ENCODE peak calls at places on chromosome 3, in six cellular contexts. M is IMR-90, S is mesenchymal stem cell, B is H9, A is neuronal stem cell, X is mesendoderm. H is an unnamed sample.

GRCh38 chr3:143896486-143896885 is 48.2 kb upstream of the SLC9A9 start:
- DNase-seq in A (no peak), S (no peak), X (no peak), M (no peak), B (no peak), H (no peak)

GRCh38 chr3:192422998-192423349 is 304.4 kb downstream of the FGF12 start:
- DNase-seq in S (no peak), B (no peak), M (no peak), X (peak; percentile 32), A (no peak), H (no peak)

GRCh38 chr3:26353052-26353451 is 269.5 kb upstream of the LRRC3B start:
- DNase-seq in A (no peak), M (no peak), X (no peak), B (no peak), S (no peak), H (no peak)

GRCh38 chr3:130963878-130964277 is 62.7 kb downstream of the ASTE1 start:
- DNase-seq in M (peak; percentile 98), A (peak; percentile 53), S (peak; percentile 90), X (peak; percentile 80), B (no peak), H (peak; percentile 3)

GRCh38 chr3:171388537-171388936 is 71.7 kb downstream of the TNIK start:
- DNase-seq in X (no peak), A (no peak), B (no peak), M (no peak), S (no peak), H (no peak)

GRCh38 chr3:181756645-181757044 is 44.9 kb downstream of the SOX2 start:
- DNase-seq in A (peak; percentile 64), S (no peak), M (no peak), B (peak; percentile 74), X (peak; percentile 28), H (peak; percentile 79)

GRCh38 chr3:149367021-149367840 is 10.2 kb downstream of the TM4SF1 start:
- DNase-seq in B (no peak), S (peak; percentile 77), A (no peak), X (peak; percentile 78), M (peak; percentile 76), H (no peak)

GRCh38 chr3:27200721-27201434 is 168.3 kb downstream of the NEK10 start:
- DNase-seq in B (no peak), S (no peak), A (no peak), X (no peak), M (no peak), H (no peak)

GRCh38 chr3:43389388-43390254 is 103.3 kb downstream of the SNRK start:
- DNase-seq in M (peak; percentile 88), A (no peak), X (no peak), S (peak; percentile 93), B (no peak), H (no peak)

GRCh38 chr3:14472471-14473351 is 67.4 kb downstream of the GRIP2 start:
- DNase-seq in M (peak; percentile 92), A (no peak), X (peak; percentile 88), B (peak; percentile 55), S (peak; percentile 95), H (no peak)

GRCh38 chr3:46943237-46944187 is 33.0 kb downstream of the CCDC12 start:
- DNase-seq in X (no peak), S (no peak), B (no peak), M (no peak), A (no peak), H (no peak)

GRCh38 chr3:170741756-170742530 is 128.1 kb downstream of the RPL22L1 start:
- DNase-seq in B (no peak), X (peak; percentile 41), A (no peak), S (peak; percentile 18), M (no peak), H (no peak)

GRCh38 chr3:99023590-99024192 is 122.2 kb upstream of the DCBLD2 start:
- DNase-seq in S (peak; percentile 47), M (peak; percentile 56), A (peak; percentile 4), B (no peak), X (peak; percentile 28), H (no peak)

GRCh38 chr3:76436895-76437294 is 603.0 kb upstream of the ROBO2 start:
- DNase-seq in A (no peak), B (no peak), M (peak; percentile 79), S (peak; percentile 31), X (no peak), H (no peak)

GRCh38 chr3:194141415-194142155 is 5.6 kb downstream of the HES1 start:
- DNase-seq in B (peak; percentile 90), S (peak; percentile 96), X (peak; percentile 98), A (peak; percentile 80), M (peak; percentile 90), H (peak; percentile 82)

GRCh38 chr3:113264249-113264648 is 52.9 kb downstream of the BOC start:
- DNase-seq in A (peak; percentile 76), M (no peak), S (no peak), B (peak; percentile 85), X (no peak), H (peak; percentile 59)

GRCh38 chr3:30607032-30607833 is 832 bp downstream of the TGFBR2 start:
- DNase-seq in S (peak; percentile 50), X (peak; percentile 80), M (no peak), A (peak; percentile 11), B (peak; percentile 55), H (no peak)

GRCh38 chr3:99108508-99108907 is 207.0 kb upstream of the DCBLD2 start:
- DNase-seq in X (no peak), B (no peak), A (no peak), S (peak; percentile 94), M (peak; percentile 99), H (no peak)

GRCh38 chr3:38627956-38628355 is 21.5 kb downstream of the SCN5A start:
- DNase-seq in B (peak; percentile 85), M (no peak), X (peak; percentile 76), S (no peak), A (peak; percentile 41), H (no peak)

GRCh38 chr3:73586190-73586589 is 38.6 kb downstream of the PDZRN3 start:
- DNase-seq in A (no peak), B (no peak), S (no peak), M (no peak), X (no peak), H (no peak)

GRCh38 chr3:192899540-192899982 is 18.1 kb downstream of the MB21D2 start:
- DNase-seq in S (peak; percentile 93), A (no peak), B (no peak), M (peak; percentile 91), X (no peak), H (no peak)

GRCh38 chr3:66544619-66545429 is 44.0 kb upstream of the LRIG1 start:
- DNase-seq in M (no peak), A (no peak), S (no peak), B (no peak), X (no peak), H (no peak)

GRCh38 chr3:93861021-93861420 is 112.7 kb downstream of the PROS1 start:
- DNase-seq in M (no peak), B (no peak), X (no peak), S (no peak), A (no peak), H (no peak)

GRCh38 chr3:150848864-150849263 is 56.4 kb downstream of the MINDY4B start:
- DNase-seq in X (no peak), S (no peak), B (no peak), M (no peak), A (no peak), H (no peak)
- H2BK15ac ChIP-seq in X (no peak overlapping the region), S (no peak overlapping the region), B (no peak overlapping the region), M (no peak overlapping the region), A (no peak overlapping the region), H (no peak overlapping the region)

DNA sequence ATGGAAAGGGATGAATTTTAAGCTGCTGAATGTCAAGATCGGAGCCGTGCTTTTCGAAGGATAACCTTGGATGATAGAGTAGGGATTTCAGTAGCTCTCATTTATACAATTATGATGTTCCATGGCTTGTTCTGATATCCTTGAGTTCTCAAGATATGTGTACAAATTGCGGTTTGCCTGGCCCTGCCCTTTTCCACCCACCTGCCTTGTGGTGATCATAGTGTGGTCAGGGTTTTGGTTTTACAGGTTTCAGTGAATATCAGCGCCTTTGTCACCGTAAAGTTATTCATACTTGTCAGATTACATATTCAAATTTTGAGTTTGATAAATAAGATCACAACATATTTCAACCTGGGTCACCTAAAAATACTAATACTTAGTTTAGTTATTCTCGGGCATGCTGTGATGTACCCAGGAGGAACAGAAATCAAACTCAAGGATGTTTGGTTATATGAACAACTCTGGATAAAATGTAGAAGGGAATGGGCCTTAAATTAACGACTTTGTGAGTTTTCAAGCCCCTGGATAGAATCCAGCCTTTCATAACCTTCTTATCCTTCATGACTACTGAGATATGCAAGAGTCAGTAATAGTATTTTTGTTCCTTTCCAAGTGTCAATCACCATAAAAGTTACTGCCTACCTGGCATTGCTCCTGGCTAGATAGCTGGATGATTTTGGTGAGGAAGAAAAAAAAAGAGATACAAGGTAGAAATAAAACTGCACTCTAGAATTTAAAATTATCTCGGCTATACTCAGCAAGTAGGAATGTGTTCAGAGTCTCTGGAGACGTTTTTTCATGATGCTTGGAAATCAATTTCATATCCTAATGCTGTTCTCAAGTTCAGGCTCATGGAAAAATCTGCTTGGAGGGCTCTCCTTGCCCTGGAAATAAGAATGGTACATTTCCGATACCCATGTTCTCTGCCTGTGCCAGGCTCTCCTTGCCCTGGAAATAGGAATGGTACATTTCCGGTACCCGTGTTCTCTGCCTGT is 209.2 kb upstream of the TPRG1 start:
- DNase-seq in X (no peak), M (no peak), B (no peak), S (no peak), A (no peak), H (no peak)
- H2BK15ac ChIP-seq in X (no peak overlapping the region), M (no peak overlapping the region), B (no peak overlapping the region), S (no peak overlapping the region), A (no peak overlapping the region), H (no peak overlapping the region)

GRCh38 chr3:128503164-128503651 is 10.2 kb upstream of the GATA2 start:
- DNase-seq in M (no peak), B (peak; percentile 42), X (peak; percentile 57), A (no peak), S (no peak), H (peak; percentile 50)

GRCh38 chr3:128501431-128501830 is 8.4 kb upstream of the GATA2 start:
- DNase-seq in S (no peak), M (no peak), X (no peak), A (no peak), B (no peak), H (no peak)

GRCh38 chr3:128504533-128504915 is 11.5 kb upstream of the GATA2 start:
- DNase-seq in M (no peak), B (peak; percentile 23), S (no peak), A (no peak), X (no peak), H (no peak)

GRCh38 chr3:128503751-128504532 is 10.9 kb upstream of the GATA2 start:
- DNase-seq in X (no peak), S (no peak), M (no peak), A (no peak), B (peak; percentile 17), H (no peak)

GRCh38 chr3:128502712-128503111 is 9.7 kb upstream of the GATA2 start:
- DNase-seq in S (no peak), B (peak; percentile 22), M (no peak), X (no peak), A (no peak), H (no peak)
- H2BK15ac ChIP-seq in S (no peak overlapping the region), B (no peak overlapping the region), M (no peak overlapping the region), X (no peak overlapping the region), A (no peak overlapping the region), H (no peak overlapping the region)

DNA sequence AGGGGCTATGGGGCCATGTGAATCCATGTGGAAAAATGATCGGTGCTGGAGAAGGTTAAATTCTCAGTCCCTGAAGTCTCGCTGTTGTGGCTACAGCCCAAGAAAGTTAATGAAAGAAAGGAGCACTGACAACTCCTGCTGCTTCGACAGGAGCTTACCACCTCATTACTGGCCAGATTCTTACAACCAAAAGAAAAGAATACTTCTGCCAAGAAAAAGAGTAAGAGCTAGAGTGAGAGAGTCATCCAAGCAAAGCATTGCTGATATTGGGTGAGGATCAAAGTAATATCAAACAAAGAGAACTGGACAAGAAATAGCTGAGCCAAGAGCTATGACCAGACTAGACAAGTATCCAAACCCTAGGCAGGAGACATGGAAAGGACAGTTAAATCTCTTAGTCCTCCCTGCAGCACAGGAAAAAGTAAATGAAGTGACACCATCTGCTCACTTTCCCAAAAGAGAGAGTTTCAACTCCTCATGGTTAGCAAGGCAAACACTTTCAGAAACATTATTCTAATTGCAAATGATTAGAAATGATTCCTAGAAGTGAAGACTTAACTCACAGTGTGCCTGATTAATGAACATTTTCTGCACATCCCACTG is 348.5 kb upstream of the PLSCR5 start:
- DNase-seq in B (no peak), M (peak; percentile 1), A (peak; percentile 17), S (no peak), X (peak; percentile 16), H (no peak)
- H2BK15ac ChIP-seq in B (no peak overlapping the region), M (no peak overlapping the region), A (no peak overlapping the region), S (no peak overlapping the region), X (no peak overlapping the region), H (no peak overlapping the region)